ENCODE peak calls at places on chromosome X, in four cellular contexts. T, M, H and X are unnamed samples.
A peak's percentile ranks its signal among the peaks of the same experiment; 100 is the strongest.

GRCh38 chrX:82677281-82677680 is 830.8 kb upstream of the POU3F4 start:
- DNase-seq in T (no peak), M (no peak), H (no peak), X (no peak)

GRCh38 chrX:15674514-15674898 is 9.9 kb upstream of the CLTRN start:
- DNase-seq in T (no peak), M (peak; percentile 96), H (no peak), X (no peak)

GRCh38 chrX:20521245-20521644 is 254.5 kb upstream of the RPS6KA3 start:
- DNase-seq in T (no peak), M (peak; percentile 74), H (no peak), X (peak; percentile 14)

GRCh38 chrX:72316408-72317079 is 10.8 kb upstream of the CITED1 start:
- DNase-seq in T (no peak), M (no peak), H (no peak), X (no peak)

GRCh38 chrX:132367984-132368383 is 120.9 kb downstream of the MBNL3 start:
- DNase-seq in T (no peak), M (no peak), H (no peak), X (peak; percentile 2)

GRCh38 chrX:68945603-68946228 is 116.9 kb downstream of the EFNB1 start:
- DNase-seq in T (peak; percentile 55), M (peak; percentile 70), H (peak; percentile 53), X (peak; percentile 57)

GRCh38 chrX:866441-866990 is 235.9 kb downstream of the SHOX start:
- DNase-seq in T (no peak), M (no peak), H (peak; percentile 40), X (no peak)

GRCh38 chrX:16589211-16589610 is 60.7 kb upstream of the S100G start:
- DNase-seq in T (no peak), M (peak; percentile 76), H (no peak), X (no peak)

GRCh38 chrX:13938053-13938765 is 91.5 kb downstream of the GEMIN8 start:
- DNase-seq in T (peak; percentile 69), M (peak; percentile 2), H (peak; percentile 67), X (peak; percentile 55)

GRCh38 chrX:8783100-8784098 is 17.8 kb downstream of the FAM9A start:
- DNase-seq in T (peak; percentile 72), M (peak; percentile 4), H (peak; percentile 71), X (peak; percentile 58)

GRCh38 chrX:110133735-110134370 is 130.9 kb downstream of the TMEM164 start:
- DNase-seq in T (no peak), M (no peak), H (no peak), X (no peak)

GRCh38 chrX:22063284-22063683 is 31.2 kb downstream of the PHEX start:
- DNase-seq in T (no peak), M (no peak), H (no peak), X (no peak)

GRCh38 chrX:24054182-24055042 is at the start of gene EIF2S3:
- DNase-seq in T (peak; percentile 95), M (peak; percentile 98), H (peak; percentile 84), X (peak; percentile 97)
- H2BK15ac ChIP-seq in T (no peak within 1 kb of the TSS), M (peak within 1 kb of the TSS; percentile 99), H (peak within 1 kb of the TSS; percentile 100), X (no peak within 1 kb of the TSS)

DNA sequence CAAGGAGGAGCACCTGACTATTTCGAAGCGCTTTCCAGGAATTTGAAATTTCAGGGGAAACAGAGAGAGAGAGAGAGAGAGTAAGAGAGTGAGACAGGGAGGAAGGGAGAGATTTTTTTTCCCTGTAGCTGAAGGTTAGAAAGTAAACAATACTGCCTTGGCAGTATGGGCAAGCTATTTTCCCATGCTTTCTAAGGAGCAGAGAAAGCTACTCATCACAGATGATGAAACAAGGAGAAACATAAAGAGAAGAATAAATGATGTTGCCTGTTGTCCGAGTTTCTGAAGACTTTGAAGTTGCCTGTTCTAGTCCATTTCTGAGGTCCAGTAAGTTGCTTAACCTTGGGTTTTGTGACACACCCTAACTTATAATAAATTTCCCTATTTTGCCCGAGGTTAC is 49.9 kb upstream of the SLC16A2 start:
- DNase-seq in T (no peak), M (peak; percentile 2), H (no peak), X (no peak)
- H4K5ac ChIP-seq in T (no peak overlapping the region), M (no peak overlapping the region), H (no peak overlapping the region), X (no peak overlapping the region)

GRCh38 chrX:153926863-153927685 is 1.0 kb upstream of the ARHGAP4 start:
- DNase-seq in T (peak; percentile 61), M (peak; percentile 10), H (no peak), X (no peak)
- H2BK15ac ChIP-seq in T (no peak overlapping the region), M (no peak overlapping the region), H (no peak overlapping the region), X (no peak overlapping the region)

DNA sequence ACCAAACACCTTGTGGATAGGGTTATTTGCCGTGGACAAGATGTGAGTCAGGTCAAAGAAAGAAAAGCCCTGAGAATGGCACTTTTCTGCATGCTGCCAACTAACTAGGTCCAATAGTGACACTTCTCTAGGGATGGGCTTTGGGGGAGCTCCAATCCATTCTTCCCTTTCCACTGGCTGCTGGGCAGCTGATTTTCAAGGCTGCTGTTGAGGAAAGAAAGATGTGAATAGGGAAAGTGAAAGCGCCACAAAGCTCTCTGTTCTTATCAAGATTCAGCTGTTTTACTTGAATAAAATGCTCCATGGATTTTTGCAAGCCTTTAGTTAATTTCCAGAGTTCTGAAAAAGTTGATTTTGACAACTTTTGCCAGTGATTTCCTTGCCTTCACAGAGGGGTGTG is 244.2 kb upstream of the F9 start:
- DNase-seq in T (no peak), M (no peak), H (no peak), X (no peak)
- H4K5ac ChIP-seq in T (no peak overlapping the region), M (no peak overlapping the region), H (no peak overlapping the region), X (no peak overlapping the region)

DNA sequence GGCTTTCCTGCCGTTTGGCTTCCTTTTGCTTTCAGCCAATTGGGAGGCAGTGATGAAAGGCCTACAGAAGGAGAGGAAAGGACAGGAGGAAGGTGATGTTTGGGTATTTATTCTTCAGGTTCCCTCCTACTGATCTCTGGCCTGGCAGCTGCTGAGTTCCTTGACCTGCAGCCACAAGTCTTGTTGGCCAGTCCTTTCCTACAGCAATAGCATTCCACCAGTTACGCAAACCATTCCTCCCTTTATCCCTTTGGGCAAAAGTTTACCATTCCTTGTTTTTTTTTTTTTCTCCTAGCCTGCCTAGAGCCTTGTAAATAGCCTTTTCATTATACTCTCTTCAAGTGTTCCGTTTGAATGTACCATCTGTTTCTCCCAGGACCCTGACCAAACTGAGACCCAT is 198.1 kb upstream of the FTHL17 start:
- DNase-seq in T (no peak), M (no peak), H (no peak), X (no peak)
- H2BK15ac ChIP-seq in T (no peak overlapping the region), M (no peak overlapping the region), H (no peak overlapping the region), X (no peak overlapping the region)

GRCh38 chrX:2840961-2841360 is 12.2 kb downstream of the GYG2 start:
- DNase-seq in T (no peak), M (no peak), H (no peak), X (no peak)
- H4K5ac ChIP-seq in T (no peak overlapping the region), M (no peak overlapping the region), H (no peak overlapping the region), X (no peak overlapping the region)

DNA sequence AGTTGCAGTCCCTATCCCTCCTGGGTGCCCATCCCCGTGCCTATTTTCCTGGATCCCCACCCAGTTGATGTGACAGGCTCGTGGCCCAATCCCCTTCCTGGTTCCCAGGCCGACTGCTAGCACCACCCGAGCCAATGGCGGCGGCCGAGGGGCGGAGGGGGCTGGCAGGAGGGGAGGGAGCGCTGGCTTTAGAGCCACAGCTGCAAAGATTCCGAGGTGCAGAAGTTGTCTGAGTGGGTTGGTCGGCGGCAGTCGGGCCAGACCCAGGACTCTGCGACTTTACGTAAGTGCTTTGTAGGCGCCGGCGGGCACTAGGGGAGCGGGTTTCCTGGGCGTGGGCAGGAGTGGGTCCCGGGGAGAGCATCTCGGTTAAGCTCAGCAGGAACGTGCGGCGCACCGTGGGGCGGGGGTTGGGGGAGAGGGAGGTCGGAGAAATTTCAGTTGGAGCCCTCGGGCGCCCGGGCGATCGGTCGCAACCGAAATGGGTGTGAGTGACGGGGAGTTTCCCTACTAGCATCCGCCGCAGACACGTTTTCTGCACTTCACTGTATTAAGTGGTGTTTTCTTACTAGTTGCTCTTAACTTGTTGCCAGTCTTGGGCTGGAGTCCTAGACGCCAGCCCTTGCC is at the start of gene PLS3:
- DNase-seq in T (peak; percentile 96), M (peak; percentile 83), H (peak; percentile 81), X (peak; percentile 93)
- H2BK15ac ChIP-seq in T (no peak within 1 kb of the TSS), M (peak within 1 kb of the TSS; percentile 81), H (no peak within 1 kb of the TSS), X (no peak within 1 kb of the TSS)